ENCODE peak calls at places on chromosomes 5 and 9, in ten cellular contexts. E is cardiac muscle cell; D is OCI-LY7; L is fibroblast of pulmonary artery; G is activated T-cell treated with anti-CD3 and anti-CD28 coated beads, Interleukin-2, amount 50 U/mL, for 4 hours; M is globus pallidus; V is stimulated activated CD8-positive, alpha-beta memory T cell treated with anti-CD3 and anti-CD28 coated beads, Interleukin-15, amount 100 ng/mL, for 1 hour; I is NCI-H748 treated with DMSO at 0.1 percent for 48 hours; A is activated effector memory CD4-positive, alpha-beta T cell treated with anti-CD3 and anti-CD28 coated beads, Interleukin-2, amount 50 U/mL, for 16 hours; F is NCI-H460. P is an unnamed sample.

GRCh38 chr9:136740971-136741884 is 1.5 kb downstream of the LCN10 start:
- DNase-seq in V (no peak), G (no peak), I (no peak), F (no peak), D (no peak), L (peak; percentile 45), M (no peak), A (no peak), E (peak; percentile 48), P (no peak)

GRCh38 chr9:84959339-84959738 is 289.8 kb downstream of the NTRK2 start:
- DNase-seq in E (no peak), I (no peak), A (no peak), L (no peak), F (no peak), M (no peak), D (no peak), V (no peak), G (no peak), P (no peak)

GRCh38 chr5:65823174-65823573 is 101.2 kb downstream of the NLN start:
- DNase-seq in D (no peak), M (no peak), L (no peak), I (no peak), G (no peak), F (no peak), A (no peak), V (no peak), E (no peak), P (no peak)

GRCh38 chr9:121253821-121254471 is 14.0 kb upstream of the GSN start:
- DNase-seq in V (no peak), G (no peak), L (no peak), I (no peak), D (no peak), M (peak; percentile 25), A (no peak), F (no peak), E (no peak), P (no peak)

GRCh38 chr9:82127993-82128710 is 139.6 kb downstream of the SPATA31D1 start:
- DNase-seq in V (no peak), A (no peak), E (no peak), D (peak; percentile 95), L (no peak), M (peak; percentile 26), G (no peak), I (no peak), F (no peak), P (no peak)

GRCh38 chr5:45189481-45189880 is 380.7 kb downstream of the MRPS30 start:
- DNase-seq in A (no peak), G (no peak), D (no peak), F (no peak), L (no peak), E (no peak), I (no peak), M (no peak), V (no peak), P (no peak)

GRCh38 chr9:18077941-18078678 is 395.8 kb upstream of the ADAMTSL1 start:
- DNase-seq in I (no peak), E (no peak), F (no peak), V (no peak), D (no peak), A (no peak), L (no peak), G (no peak), M (no peak), P (no peak)

GRCh38 chr9:16624356-16624755 is 246.1 kb downstream of the BNC2 start:
- DNase-seq in L (no peak), F (no peak), D (no peak), G (no peak), M (no peak), A (no peak), I (no peak), V (no peak), E (no peak), P (no peak)

GRCh38 chr5:10576790-10577189 is 12.9 kb downstream of the ANKRD33B start:
- DNase-seq in V (no peak), M (no peak), F (no peak), A (no peak), E (no peak), I (no peak), D (no peak), L (no peak), G (no peak), P (no peak)

GRCh38 chr5:176629853-176630680 is at the start of the genes EIF4E1B and SNCB:
- DNase-seq in L (peak; percentile 38), I (peak; percentile 34), D (peak; percentile 84), F (peak; percentile 36), A (peak; percentile 81), G (peak; percentile 46), M (no peak), V (no peak), E (peak; percentile 53), P (peak; percentile 37)

GRCh38 chr9:106798021-106798799 is 64.8 kb upstream of the ZNF462 start:
- DNase-seq in I (no peak), D (no peak), L (no peak), F (no peak), V (no peak), E (no peak), G (no peak), A (no peak), M (no peak), P (no peak)

GRCh38 chr5:174511711-174512253 is 212.6 kb upstream of the MSX2 start:
- DNase-seq in V (no peak), G (no peak), F (no peak), I (peak; percentile 92), D (no peak), M (no peak), E (peak; percentile 51), L (no peak), A (no peak), P (no peak)

GRCh38 chr9:86754581-86754980 is 192.7 kb downstream of the GAS1 start:
- DNase-seq in D (no peak), G (no peak), E (no peak), L (no peak), V (no peak), M (no peak), F (no peak), I (no peak), A (no peak), P (no peak)

P was measured in stimulated activated naive CD4-positive, alpha-beta T cell treated with Interleukin-2 at 50 U/mL for 16 hours.